ENCODE peak calls at places on chromosomes 3 and 15, in five cellular contexts. W, D, N, A and M are unnamed samples.

GRCh38 chr15:99371180-99372103 is 120.2 kb downstream of the LRRC28 start:
- DNase-seq in W (no peak), D (no peak), N (no peak), A (peak; percentile 6), M (no peak)

GRCh38 chr3:113673593-113673992 is 22.8 kb downstream of the USF3 start:
- DNase-seq in W (no peak), D (no peak), N (no peak), A (no peak), M (no peak)

GRCh38 chr3:143137637-143138036 is 18.1 kb downstream of the CHST2 start:
- DNase-seq in W (no peak), D (no peak), N (no peak), A (no peak), M (no peak)

GRCh38 chr3:19934098-19934566 is at the start of gene EFHB:
- DNase-seq in W (peak; percentile 86), D (peak; percentile 73), N (no peak), A (peak; percentile 61), M (no peak)

GRCh38 chr3:129560269-129560787 is 17.4 kb downstream of the H1-8 start:
- DNase-seq in W (no peak), D (peak; percentile 31), N (no peak), A (no peak), M (no peak)

GRCh38 chr3:110419571-110419970 is 652.0 kb upstream of the NECTIN3 start:
- DNase-seq in W (no peak), D (no peak), N (no peak), A (no peak), M (no peak)

GRCh38 chr3:194390835-194391234 is 8.2 kb downstream of the GP5 start:
- DNase-seq in W (no peak), D (no peak), N (no peak), A (no peak), M (no peak)

GRCh38 chr3:38987456-38987855 is 64.3 kb downstream of the SCN11A start:
- DNase-seq in W (no peak), D (no peak), N (no peak), A (no peak), M (no peak)

GRCh38 chr15:29681486-29681845 is 140.8 kb downstream of the TJP1 start:
- DNase-seq in W (no peak), D (no peak), N (no peak), A (no peak), M (no peak)

GRCh38 chr3:48564022-48564421 is 441 bp upstream of the UCN2 start:
- DNase-seq in W (no peak), D (no peak), N (no peak), A (peak; percentile 74), M (no peak)

GRCh38 chr15:63157891-63158431 is 684 bp upstream of the RPS27L start:
- DNase-seq in W (peak; percentile 75), D (peak; percentile 44), N (peak; percentile 53), A (peak; percentile 45), M (no peak)

GRCh38 chr3:45739944-45740343 is 50.7 kb downstream of the SACM1L start:
- DNase-seq in W (no peak), D (no peak), N (no peak), A (no peak), M (no peak)

GRCh38 chr3:160804762-160805161 is 48.7 kb downstream of the PPM1L start:
- DNase-seq in W (no peak), D (no peak), N (no peak), A (no peak), M (no peak)

GRCh38 chr3:31288224-31288623 is 244.5 kb upstream of the STT3B start:
- DNase-seq in W (no peak), D (no peak), N (no peak), A (no peak), M (no peak)

GRCh38 chr3:71051893-71052687 is 531.4 kb downstream of the FOXP1 start:
- DNase-seq in W (no peak), D (no peak), N (no peak), A (no peak), M (no peak)

GRCh38 chr3:98763076-98763475 is at the start of gene ST3GAL6:
- DNase-seq in W (no peak), D (no peak), N (no peak), A (peak; percentile 43), M (no peak)

GRCh38 chr15:74233864-74234597 is 2.1 kb upstream of the CCDC33 start:
- DNase-seq in W (no peak), D (no peak), N (no peak), A (no peak), M (no peak)

GRCh38 chr3:70829101-70829500 is 516.7 kb upstream of the MDFIC2 start:
- DNase-seq in W (no peak), D (no peak), N (no peak), A (no peak), M (no peak)

GRCh38 chr15:46654993-46655392 is 1020.2 kb downstream of the SQOR start:
- DNase-seq in W (no peak), D (no peak), N (no peak), A (no peak), M (no peak)

GRCh38 chr3:190486201-190486865 is 27.6 kb upstream of the IL1RAP start:
- DNase-seq in W (no peak), D (no peak), N (no peak), A (peak; percentile 5), M (no peak)

GRCh38 chr15:27817258-27817657 is 281.9 kb downstream of the OCA2 start:
- DNase-seq in W (no peak), D (no peak), N (no peak), A (no peak), M (no peak)
- H4K20me1 ChIP-seq in W (no peaks in the 10 kb centered on the region), D (no peaks in the 10 kb centered on the region), N (no peaks in the 10 kb centered on the region), A (no peaks in the 10 kb centered on the region), M (no peaks in the 10 kb centered on the region)

DNA sequence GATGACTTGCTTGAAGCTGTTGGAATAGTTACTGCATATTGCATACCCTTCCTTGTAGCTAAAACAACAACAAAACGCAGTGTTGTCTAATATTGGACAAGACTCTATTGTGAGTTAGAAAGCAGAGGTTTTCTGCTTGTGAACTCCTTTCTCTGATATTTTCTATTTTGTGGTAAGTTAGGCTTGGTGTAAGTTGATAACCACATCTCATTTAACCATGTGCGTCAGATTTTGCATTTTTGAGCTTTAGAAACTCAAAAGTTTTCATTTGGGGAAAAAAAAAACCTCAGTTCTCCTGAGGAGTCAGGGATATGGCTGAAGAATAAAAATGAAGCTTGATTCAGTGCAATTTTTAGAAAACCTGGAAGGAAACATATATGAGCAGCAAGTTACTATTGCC is 1.5 kb downstream of the ARIH1 start:
- DNase-seq in W (no peak), D (no peak), N (no peak), A (no peak), M (no peak)
- H4K20me1 ChIP-seq in W (peaks cover 62% of the 10 kb centered on the region), D (peaks cover 8% of the 10 kb centered on the region), N (peaks cover 20% of the 10 kb centered on the region), A (peaks cover 7% of the 10 kb centered on the region), M (peaks cover 9% of the 10 kb centered on the region)

GRCh38 chr3:13408890-13409289 is 11.2 kb downstream of the NUP210 start:
- DNase-seq in W (no peak), D (no peak), N (no peak), A (no peak), M (no peak)
- H4K20me1 ChIP-seq in W (peaks cover 11% of the 10 kb centered on the region), D (peaks cover 12% of the 10 kb centered on the region), N (peaks cover 6% of the 10 kb centered on the region), A (no peaks in the 10 kb centered on the region), M (no peaks in the 10 kb centered on the region)

GRCh38 chr15:77010312-77010686 is 15.4 kb downstream of the PSTPIP1 start:
- DNase-seq in W (no peak), D (no peak), N (no peak), A (no peak), M (no peak)

GRCh38 chr15:77009176-77009575 is 14.2 kb downstream of the PSTPIP1 start:
- DNase-seq in W (no peak), D (no peak), N (no peak), A (no peak), M (no peak)

GRCh38 chr15:77010842-77011241 is 15.9 kb downstream of the PSTPIP1 start:
- DNase-seq in W (no peak), D (no peak), N (no peak), A (no peak), M (no peak)

GRCh38 chr15:77012117-77012712 is 17.3 kb downstream of the PSTPIP1 start:
- DNase-seq in W (no peak), D (no peak), N (no peak), A (no peak), M (no peak)

DNA sequence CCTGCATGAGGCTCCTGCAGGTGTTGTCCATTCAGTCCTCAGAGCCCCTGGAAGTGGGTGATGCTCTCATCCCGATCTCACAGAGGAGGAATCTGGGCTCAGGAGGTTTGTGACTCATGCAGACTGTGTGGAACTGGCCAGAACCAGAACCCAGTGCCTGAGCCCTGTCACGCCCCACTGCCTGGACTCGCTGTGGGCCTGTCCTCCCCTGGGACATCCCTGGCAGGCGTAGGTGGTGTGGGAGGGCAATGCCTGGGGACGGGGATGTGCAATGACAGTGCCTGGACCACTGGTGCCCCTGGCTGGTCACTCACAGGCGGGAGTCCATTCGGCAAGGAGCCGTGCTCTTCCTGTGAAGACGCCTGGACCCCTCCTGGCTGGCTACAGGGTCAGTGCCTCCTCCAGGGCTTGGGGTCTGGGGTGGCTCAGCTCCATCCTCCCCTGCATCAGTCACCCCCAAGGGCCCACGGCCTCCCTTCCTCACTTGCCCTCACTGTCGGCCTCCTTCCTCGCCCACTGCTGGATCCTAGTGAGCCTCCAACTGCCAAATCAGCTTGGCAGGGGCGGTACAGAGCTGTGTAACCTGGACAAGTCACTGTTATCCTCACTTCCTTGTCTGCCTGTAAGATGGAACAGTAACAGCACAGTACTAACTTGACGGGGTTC is 14.9 kb downstream of the PSTPIP1 start:
- DNase-seq in W (no peak), D (no peak), N (no peak), A (peak; percentile 33), M (no peak)
- H4K20me1 ChIP-seq in W (no peaks in the 10 kb centered on the region), D (no peaks in the 10 kb centered on the region), N (no peaks in the 10 kb centered on the region), A (no peaks in the 10 kb centered on the region), M (no peaks in the 10 kb centered on the region)

GRCh38 chr15:36599824-36600365 is 20.5 kb downstream of the CDIN1 start:
- DNase-seq in W (no peak), D (no peak), N (no peak), A (no peak), M (no peak)
- H4K20me1 ChIP-seq in W (no peaks in the 10 kb centered on the region), D (no peaks in the 10 kb centered on the region), N (peaks cover 16% of the 10 kb centered on the region), A (no peaks in the 10 kb centered on the region), M (no peaks in the 10 kb centered on the region)

GRCh38 chr3:172332256-172333041 is 115.8 kb downstream of the GHSR start:
- DNase-seq in W (peak; percentile 60), D (peak; percentile 68), N (peak; percentile 57), A (peak; percentile 50), M (peak; percentile 17)

GRCh38 chr3:172333692-172334457 is 114.4 kb downstream of the GHSR start:
- DNase-seq in W (no peak), D (no peak), N (no peak), A (no peak), M (no peak)

GRCh38 chr3:172334743-172335142 is 113.5 kb downstream of the GHSR start:
- DNase-seq in W (no peak), D (no peak), N (no peak), A (peak; percentile 63), M (peak; percentile 28)

GRCh38 chr3:172330413-172330812 is 117.8 kb downstream of the GHSR start:
- DNase-seq in W (no peak), D (no peak), N (no peak), A (no peak), M (no peak)

GRCh38 chr3:172333042-172333377 is 115.2 kb downstream of the GHSR start:
- DNase-seq in W (no peak), D (no peak), N (no peak), A (no peak), M (no peak)
- H4K20me1 ChIP-seq in W (no peaks in the 10 kb centered on the region), D (no peaks in the 10 kb centered on the region), N (no peaks in the 10 kb centered on the region), A (no peaks in the 10 kb centered on the region), M (no peaks in the 10 kb centered on the region)